ENCODE peak calls at places on chromosomes 1 and 21, in eight cellular contexts. One of them, this sample, is unnamed.
A peak's percentile ranks its signal among the peaks of the same experiment; 100 is the strongest.

GRCh38 chr1:161930064-161930463 is 93.6 kb downstream of the OLFML2B start:
- DNase-seq in activated B cell treated with CpG ODN at 0.5 μM for 24 hours: no peak
- DNase-seq in foreskin fibroblast: peak; percentile 55
- DNase-seq in fibroblast of the aortic adventitia: peak; percentile 66
- DNase-seq in Calu3: no peak
- DNase-seq in neural progenitor cell: no peak
- DNase-seq in omental fat pad: no peak
- DNase-seq in cardiac muscle cell: no peak
- DNase-seq in this sample: no peak

GRCh38 chr21:39224930-39225329 is 41.7 kb upstream of the PSMG1 start:
- DNase-seq in activated B cell treated with CpG ODN at 0.5 μM for 24 hours: no peak
- DNase-seq in foreskin fibroblast: no peak
- DNase-seq in fibroblast of the aortic adventitia: no peak
- DNase-seq in Calu3: no peak
- DNase-seq in neural progenitor cell: no peak
- DNase-seq in omental fat pad: no peak
- DNase-seq in cardiac muscle cell: no peak
- DNase-seq in this sample: no peak

GRCh38 chr1:29975036-29975694 is 738.8 kb downstream of the PTPRU start:
- DNase-seq in activated B cell treated with CpG ODN at 0.5 μM for 24 hours: no peak
- DNase-seq in foreskin fibroblast: peak; percentile 36
- DNase-seq in fibroblast of the aortic adventitia: peak; percentile 53
- DNase-seq in Calu3: peak; percentile 53
- DNase-seq in neural progenitor cell: peak; percentile 76
- DNase-seq in omental fat pad: no peak
- DNase-seq in cardiac muscle cell: peak; percentile 79
- DNase-seq in this sample: peak; percentile 73

GRCh38 chr1:6962956-6963915 is 178.0 kb downstream of the CAMTA1 start:
- DNase-seq in activated B cell treated with CpG ODN at 0.5 μM for 24 hours: no peak
- DNase-seq in foreskin fibroblast: peak; percentile 11
- DNase-seq in fibroblast of the aortic adventitia: no peak
- DNase-seq in Calu3: peak; percentile 17
- DNase-seq in neural progenitor cell: peak; percentile 99
- DNase-seq in omental fat pad: no peak
- DNase-seq in cardiac muscle cell: peak; percentile 95
- DNase-seq in this sample: peak; percentile 96

GRCh38 chr1:115463347-115463746 is 125.3 kb upstream of the NGF start:
- DNase-seq in activated B cell treated with CpG ODN at 0.5 μM for 24 hours: no peak
- DNase-seq in foreskin fibroblast: no peak
- DNase-seq in fibroblast of the aortic adventitia: no peak
- DNase-seq in Calu3: peak; percentile 24
- DNase-seq in neural progenitor cell: no peak
- DNase-seq in omental fat pad: no peak
- DNase-seq in cardiac muscle cell: peak; percentile 38
- DNase-seq in this sample: no peak

GRCh38 chr1:170309389-170310013 is 163.7 kb downstream of the NTMT2 start:
- DNase-seq in activated B cell treated with CpG ODN at 0.5 μM for 24 hours: no peak
- DNase-seq in foreskin fibroblast: peak; percentile 97
- DNase-seq in fibroblast of the aortic adventitia: peak; percentile 96
- DNase-seq in Calu3: no peak
- DNase-seq in neural progenitor cell: no peak
- DNase-seq in omental fat pad: peak; percentile 32
- DNase-seq in cardiac muscle cell: peak; percentile 2
- DNase-seq in this sample: no peak

GRCh38 chr1:219666242-219666641 is 53.3 kb upstream of the ZC3H11B start:
- DNase-seq in activated B cell treated with CpG ODN at 0.5 μM for 24 hours: no peak
- DNase-seq in foreskin fibroblast: peak; percentile 78
- DNase-seq in fibroblast of the aortic adventitia: peak; percentile 92
- DNase-seq in Calu3: no peak
- DNase-seq in neural progenitor cell: no peak
- DNase-seq in omental fat pad: no peak
- DNase-seq in cardiac muscle cell: no peak
- DNase-seq in this sample: no peak

GRCh38 chr1:237873487-237873927 is 17.2 kb downstream of the ZP4 start:
- DNase-seq in activated B cell treated with CpG ODN at 0.5 μM for 24 hours: no peak
- DNase-seq in foreskin fibroblast: peak; percentile 0
- DNase-seq in fibroblast of the aortic adventitia: no peak
- DNase-seq in Calu3: peak; percentile 74
- DNase-seq in neural progenitor cell: no peak
- DNase-seq in omental fat pad: no peak
- DNase-seq in cardiac muscle cell: no peak
- DNase-seq in this sample: no peak

GRCh38 chr1:26993237-26994019 is at the start of gene TRNP1:
- DNase-seq in activated B cell treated with CpG ODN at 0.5 μM for 24 hours: peak; percentile 68
- DNase-seq in foreskin fibroblast: peak; percentile 98
- DNase-seq in fibroblast of the aortic adventitia: peak; percentile 74
- DNase-seq in Calu3: peak; percentile 89
- DNase-seq in neural progenitor cell: peak; percentile 91
- DNase-seq in omental fat pad: no peak
- DNase-seq in cardiac muscle cell: peak; percentile 92
- DNase-seq in this sample: peak; percentile 84

GRCh38 chr21:43467785-43468184 is 40.9 kb upstream of the SIK1 start:
- DNase-seq in activated B cell treated with CpG ODN at 0.5 μM for 24 hours: no peak
- DNase-seq in foreskin fibroblast: no peak
- DNase-seq in fibroblast of the aortic adventitia: no peak
- DNase-seq in Calu3: no peak
- DNase-seq in neural progenitor cell: no peak
- DNase-seq in omental fat pad: peak; percentile 11
- DNase-seq in cardiac muscle cell: no peak
- DNase-seq in this sample: no peak

GRCh38 chr1:175530167-175530566 is 213.2 kb downstream of the TNR start:
- DNase-seq in activated B cell treated with CpG ODN at 0.5 μM for 24 hours: no peak
- DNase-seq in foreskin fibroblast: no peak
- DNase-seq in fibroblast of the aortic adventitia: no peak
- DNase-seq in Calu3: no peak
- DNase-seq in neural progenitor cell: no peak
- DNase-seq in omental fat pad: no peak
- DNase-seq in cardiac muscle cell: no peak
- DNase-seq in this sample: no peak

GRCh38 chr1:5220881-5221280 is 566.5 kb downstream of the AJAP1 start:
- DNase-seq in activated B cell treated with CpG ODN at 0.5 μM for 24 hours: no peak
- DNase-seq in foreskin fibroblast: no peak
- DNase-seq in fibroblast of the aortic adventitia: no peak
- DNase-seq in Calu3: no peak
- DNase-seq in neural progenitor cell: no peak
- DNase-seq in omental fat pad: no peak
- DNase-seq in cardiac muscle cell: no peak
- DNase-seq in this sample: no peak

GRCh38 chr1:58767143-58767542 is 16.7 kb downstream of the JUN start:
- DNase-seq in activated B cell treated with CpG ODN at 0.5 μM for 24 hours: no peak
- DNase-seq in foreskin fibroblast: no peak
- DNase-seq in fibroblast of the aortic adventitia: no peak
- DNase-seq in Calu3: no peak
- DNase-seq in neural progenitor cell: no peak
- DNase-seq in omental fat pad: no peak
- DNase-seq in cardiac muscle cell: no peak
- DNase-seq in this sample: no peak

GRCh38 chr1:231934797-231935196 is 308.2 kb downstream of the DISC1 start:
- DNase-seq in activated B cell treated with CpG ODN at 0.5 μM for 24 hours: no peak
- DNase-seq in foreskin fibroblast: no peak
- DNase-seq in fibroblast of the aortic adventitia: peak; percentile 63
- DNase-seq in Calu3: no peak
- DNase-seq in neural progenitor cell: peak; percentile 73
- DNase-seq in omental fat pad: no peak
- DNase-seq in cardiac muscle cell: peak; percentile 54
- DNase-seq in this sample: no peak

GRCh38 chr1:204829133-204829532 is 41.5 kb upstream of the NFASC start:
- DNase-seq in activated B cell treated with CpG ODN at 0.5 μM for 24 hours: no peak
- DNase-seq in foreskin fibroblast: peak; percentile 4
- DNase-seq in fibroblast of the aortic adventitia: no peak
- DNase-seq in Calu3: no peak
- DNase-seq in neural progenitor cell: peak; percentile 32
- DNase-seq in omental fat pad: no peak
- DNase-seq in cardiac muscle cell: no peak
- DNase-seq in this sample: no peak

GRCh38 chr1:200323856-200324400 is 85.9 kb downstream of the ZNF281 start:
- DNase-seq in activated B cell treated with CpG ODN at 0.5 μM for 24 hours: no peak
- DNase-seq in foreskin fibroblast: peak; percentile 84
- DNase-seq in fibroblast of the aortic adventitia: peak; percentile 70
- DNase-seq in Calu3: no peak
- DNase-seq in neural progenitor cell: no peak
- DNase-seq in omental fat pad: no peak
- DNase-seq in cardiac muscle cell: no peak
- DNase-seq in this sample: no peak

GRCh38 chr1:163069142-163069541 is at the start of gene RGS4:
- DNase-seq in activated B cell treated with CpG ODN at 0.5 μM for 24 hours: no peak
- DNase-seq in foreskin fibroblast: peak; percentile 98
- DNase-seq in fibroblast of the aortic adventitia: peak; percentile 99
- DNase-seq in Calu3: peak; percentile 57
- DNase-seq in neural progenitor cell: peak; percentile 93
- DNase-seq in omental fat pad: no peak
- DNase-seq in cardiac muscle cell: peak; percentile 85
- DNase-seq in this sample: peak; percentile 72

GRCh38 chr1:10380594-10381275 is 18.1 kb upstream of the PGD start:
- DNase-seq in activated B cell treated with CpG ODN at 0.5 μM for 24 hours: no peak
- DNase-seq in foreskin fibroblast: peak; percentile 89
- DNase-seq in fibroblast of the aortic adventitia: peak; percentile 85
- DNase-seq in Calu3: no peak
- DNase-seq in neural progenitor cell: no peak
- DNase-seq in omental fat pad: no peak
- DNase-seq in cardiac muscle cell: no peak
- DNase-seq in this sample: no peak

GRCh38 chr1:24763671-24764070 is 18.4 kb downstream of the CLIC4 start:
- DNase-seq in activated B cell treated with CpG ODN at 0.5 μM for 24 hours: no peak
- DNase-seq in foreskin fibroblast: no peak
- DNase-seq in fibroblast of the aortic adventitia: no peak
- DNase-seq in Calu3: no peak
- DNase-seq in neural progenitor cell: no peak
- DNase-seq in omental fat pad: no peak
- DNase-seq in cardiac muscle cell: no peak
- DNase-seq in this sample: no peak

GRCh38 chr1:205020466-205020865 is 22.5 kb upstream of the CNTN2 start:
- DNase-seq in activated B cell treated with CpG ODN at 0.5 μM for 24 hours: no peak
- DNase-seq in foreskin fibroblast: no peak
- DNase-seq in fibroblast of the aortic adventitia: no peak
- DNase-seq in Calu3: no peak
- DNase-seq in neural progenitor cell: no peak
- DNase-seq in omental fat pad: no peak
- DNase-seq in cardiac muscle cell: no peak
- DNase-seq in this sample: no peak

GRCh38 chr1:167617100-167617949 is 12.7 kb upstream of the RCSD1 start:
- DNase-seq in activated B cell treated with CpG ODN at 0.5 μM for 24 hours: peak; percentile 62
- DNase-seq in foreskin fibroblast: no peak
- DNase-seq in fibroblast of the aortic adventitia: no peak
- DNase-seq in Calu3: no peak
- DNase-seq in neural progenitor cell: peak; percentile 25
- DNase-seq in omental fat pad: no peak
- DNase-seq in cardiac muscle cell: no peak
- DNase-seq in this sample: peak; percentile 29

GRCh38 chr1:154549371-154549770 is 9.1 kb downstream of the UBE2Q1 start:
- DNase-seq in activated B cell treated with CpG ODN at 0.5 μM for 24 hours: no peak
- DNase-seq in foreskin fibroblast: no peak
- DNase-seq in fibroblast of the aortic adventitia: no peak
- DNase-seq in Calu3: no peak
- DNase-seq in neural progenitor cell: no peak
- DNase-seq in omental fat pad: no peak
- DNase-seq in cardiac muscle cell: no peak
- DNase-seq in this sample: no peak

GRCh38 chr1:154551474-154551873 is 7.0 kb downstream of the UBE2Q1 start:
- DNase-seq in activated B cell treated with CpG ODN at 0.5 μM for 24 hours: no peak
- DNase-seq in foreskin fibroblast: no peak
- DNase-seq in fibroblast of the aortic adventitia: no peak
- DNase-seq in Calu3: no peak
- DNase-seq in neural progenitor cell: no peak
- DNase-seq in omental fat pad: no peak
- DNase-seq in cardiac muscle cell: no peak
- DNase-seq in this sample: no peak

GRCh38 chr1:154552036-154552435 is 6.4 kb downstream of the UBE2Q1 start:
- DNase-seq in activated B cell treated with CpG ODN at 0.5 μM for 24 hours: no peak
- DNase-seq in foreskin fibroblast: no peak
- DNase-seq in fibroblast of the aortic adventitia: no peak
- DNase-seq in Calu3: no peak
- DNase-seq in neural progenitor cell: no peak
- DNase-seq in omental fat pad: no peak
- DNase-seq in cardiac muscle cell: no peak
- DNase-seq in this sample: no peak

GRCh38 chr1:154550657-154551056 is 7.8 kb downstream of the UBE2Q1 start:
- DNase-seq in activated B cell treated with CpG ODN at 0.5 μM for 24 hours: no peak
- DNase-seq in foreskin fibroblast: no peak
- DNase-seq in fibroblast of the aortic adventitia: no peak
- DNase-seq in Calu3: no peak
- DNase-seq in neural progenitor cell: no peak
- DNase-seq in omental fat pad: no peak
- DNase-seq in cardiac muscle cell: no peak
- DNase-seq in this sample: no peak

GRCh38 chr1:154550070-154550469 is 8.4 kb downstream of the UBE2Q1 start:
- DNase-seq in activated B cell treated with CpG ODN at 0.5 μM for 24 hours: no peak
- DNase-seq in foreskin fibroblast: no peak
- DNase-seq in fibroblast of the aortic adventitia: no peak
- DNase-seq in Calu3: no peak
- DNase-seq in neural progenitor cell: no peak
- DNase-seq in omental fat pad: no peak
- DNase-seq in cardiac muscle cell: no peak
- DNase-seq in this sample: no peak
- TF ChIP-seq CTCF in activated B cell treated with CpG ODN at 0.5 μM for 24 hours: no peak
- TF ChIP-seq CTCF in foreskin fibroblast: no peak
- TF ChIP-seq CTCF in fibroblast of the aortic adventitia: no peak
- TF ChIP-seq CTCF in Calu3: no peak
- TF ChIP-seq CTCF in neural progenitor cell: no peak
- TF ChIP-seq CTCF in omental fat pad: no peak
- TF ChIP-seq CTCF in cardiac muscle cell: no peak
- TF ChIP-seq CTCF in this sample: no peak

DNA sequence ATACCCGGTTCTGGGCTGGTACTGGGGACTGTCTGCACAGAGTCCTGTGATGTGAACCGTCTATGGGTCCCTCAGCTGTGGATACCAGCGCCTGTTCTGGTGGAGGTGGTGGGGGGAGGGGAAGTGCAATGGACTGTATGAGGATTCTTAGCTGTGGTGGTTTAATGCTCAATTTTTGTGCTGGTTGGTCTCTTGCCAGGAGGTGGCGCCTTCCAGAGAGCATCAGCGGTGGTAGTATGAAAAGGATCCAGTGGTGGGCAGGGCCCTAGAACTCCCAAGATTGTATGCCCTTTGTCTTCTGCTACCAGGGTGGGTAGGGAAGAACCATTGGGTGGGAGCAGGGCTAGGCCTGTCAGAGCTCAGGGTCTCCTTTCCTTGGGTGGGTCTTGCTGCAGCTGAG is 89.4 kb upstream of the B3GALT2 start:
- DNase-seq in activated B cell treated with CpG ODN at 0.5 μM for 24 hours: no peak
- DNase-seq in foreskin fibroblast: no peak
- DNase-seq in fibroblast of the aortic adventitia: no peak
- DNase-seq in Calu3: no peak
- DNase-seq in neural progenitor cell: peak; percentile 5
- DNase-seq in omental fat pad: no peak
- DNase-seq in cardiac muscle cell: no peak
- DNase-seq in this sample: no peak
- TF ChIP-seq CTCF in activated B cell treated with CpG ODN at 0.5 μM for 24 hours: no peak
- TF ChIP-seq CTCF in foreskin fibroblast: no peak
- TF ChIP-seq CTCF in fibroblast of the aortic adventitia: no peak
- TF ChIP-seq CTCF in Calu3: no peak
- TF ChIP-seq CTCF in neural progenitor cell: peak; percentile 26
- TF ChIP-seq CTCF in omental fat pad: no peak
- TF ChIP-seq CTCF in cardiac muscle cell: no peak
- TF ChIP-seq CTCF in this sample: no peak

GRCh38 chr1:2528966-2529750 is 905 bp downstream of the HES5 start:
- DNase-seq in activated B cell treated with CpG ODN at 0.5 μM for 24 hours: peak; percentile 53
- DNase-seq in foreskin fibroblast: peak; percentile 47
- DNase-seq in fibroblast of the aortic adventitia: no peak
- DNase-seq in Calu3: no peak
- DNase-seq in neural progenitor cell: peak; percentile 76
- DNase-seq in omental fat pad: no peak
- DNase-seq in cardiac muscle cell: peak; percentile 73
- DNase-seq in this sample: peak; percentile 75
- TF ChIP-seq CTCF in activated B cell treated with CpG ODN at 0.5 μM for 24 hours: no peak
- TF ChIP-seq CTCF in foreskin fibroblast: no peak
- TF ChIP-seq CTCF in fibroblast of the aortic adventitia: no peak
- TF ChIP-seq CTCF in Calu3: no peak
- TF ChIP-seq CTCF in neural progenitor cell: no peak
- TF ChIP-seq CTCF in omental fat pad: no peak
- TF ChIP-seq CTCF in cardiac muscle cell: no peak
- TF ChIP-seq CTCF in this sample: no peak

GRCh38 chr21:22444990-22445389 is 1446.8 kb downstream of the NCAM2 start:
- DNase-seq in activated B cell treated with CpG ODN at 0.5 μM for 24 hours: no peak
- DNase-seq in foreskin fibroblast: no peak
- DNase-seq in fibroblast of the aortic adventitia: no peak
- DNase-seq in Calu3: no peak
- DNase-seq in neural progenitor cell: no peak
- DNase-seq in omental fat pad: no peak
- DNase-seq in cardiac muscle cell: no peak
- DNase-seq in this sample: no peak
- TF ChIP-seq CTCF in activated B cell treated with CpG ODN at 0.5 μM for 24 hours: no peak
- TF ChIP-seq CTCF in foreskin fibroblast: no peak
- TF ChIP-seq CTCF in fibroblast of the aortic adventitia: no peak
- TF ChIP-seq CTCF in Calu3: no peak
- TF ChIP-seq CTCF in neural progenitor cell: no peak
- TF ChIP-seq CTCF in omental fat pad: no peak
- TF ChIP-seq CTCF in cardiac muscle cell: no peak
- TF ChIP-seq CTCF in this sample: no peak

This sample was measured in nephron progenitor cell.